ENCODE peak calls at places on chromosomes 1 and 21, in six cellular contexts. R, N, B, H, V and T are unnamed samples.
A peak's percentile ranks its signal among the peaks of the same experiment; 100 is the strongest.

GRCh38 chr21:32088471-32088870 is 190.4 kb downstream of the MIS18A start:
- DNase-seq in V (no peak), R (peak; percentile 98), B (peak; percentile 20), H (no peak), N (no peak), T (no peak)

GRCh38 chr1:33392639-33393038 is 38.3 kb downstream of the PHC2 start:
- DNase-seq in B (no peak), V (no peak), N (peak; percentile 60), R (no peak), H (no peak), T (peak; percentile 75)

GRCh38 chr21:38196033-38196432 is 60.8 kb upstream of the KCNJ15 start:
- DNase-seq in V (no peak), R (no peak), B (no peak), N (no peak), H (no peak), T (no peak)

GRCh38 chr1:2156866-2157265 is 37.7 kb downstream of the FAAP20 start:
- DNase-seq in B (no peak), R (peak; percentile 99), V (no peak), H (no peak), N (no peak), T (no peak)

GRCh38 chr21:25639167-25639921 is at the start of gene JAM2:
- DNase-seq in B (peak; percentile 31), H (peak; percentile 5), N (peak; percentile 12), V (no peak), R (peak; percentile 92), T (no peak)

GRCh38 chr1:86224651-86225050 is 68.1 kb upstream of the COL24A1 start:
- DNase-seq in R (no peak), V (no peak), N (no peak), H (no peak), B (no peak), T (no peak)

GRCh38 chr1:176545034-176545639 is 82.2 kb downstream of the PAPPA2 start:
- DNase-seq in B (no peak), V (no peak), R (peak; percentile 91), H (no peak), N (no peak), T (no peak)

GRCh38 chr1:1437904-1438376 is 2.5 kb downstream of the VWA1 start:
- DNase-seq in B (no peak), H (no peak), N (no peak), R (no peak), V (no peak), T (no peak)

GRCh38 chr1:246104927-246105326 is 402.2 kb downstream of the SMYD3 start:
- DNase-seq in B (no peak), V (peak; percentile 26), N (no peak), R (no peak), H (no peak), T (no peak)

GRCh38 chr1:182337736-182338571 is 53.6 kb downstream of the GLUL start:
- DNase-seq in H (peak; percentile 37), N (peak; percentile 9), B (peak; percentile 75), V (no peak), R (peak; percentile 83), T (peak; percentile 26)

GRCh38 chr1:32199717-32200072 is 700 bp upstream of the CCDC28B start:
- DNase-seq in R (peak; percentile 39), V (no peak), N (peak; percentile 29), H (no peak), B (peak; percentile 45), T (peak; percentile 45)

GRCh38 chr21:33708874-33709273 is 66.6 kb downstream of the ITSN1 start:
- DNase-seq in B (no peak), N (no peak), R (no peak), V (no peak), H (no peak), T (no peak)

GRCh38 chr1:210299501-210299900 is 29.2 kb upstream of the HHAT start:
- DNase-seq in N (no peak), V (peak; percentile 42), R (no peak), B (peak; percentile 13), H (no peak), T (no peak)

GRCh38 chr1:97334454-97334853 is 586.4 kb downstream of the DPYD start:
- DNase-seq in R (no peak), N (peak; percentile 63), B (no peak), V (no peak), H (no peak), T (peak; percentile 30)

GRCh38 chr21:32978346-32979270 is 47.1 kb upstream of the OLIG2 start:
- DNase-seq in B (no peak), H (no peak), V (no peak), N (no peak), R (no peak), T (no peak)

GRCh38 chr1:225653463-225654276 is 747 bp upstream of the ENAH start:
- DNase-seq in H (no peak), B (peak; percentile 64), N (peak; percentile 78), V (peak; percentile 80), R (peak; percentile 81), T (peak; percentile 75)

GRCh38 chr1:156486421-156487344 is 13.9 kb downstream of the MEF2D start:
- DNase-seq in B (no peak), N (no peak), V (no peak), R (peak; percentile 55), H (no peak), T (no peak)

GRCh38 chr21:25759573-25759972 is 24.8 kb downstream of the GABPA start:
- DNase-seq in H (no peak), N (peak; percentile 36), V (peak; percentile 50), R (no peak), B (no peak), T (peak; percentile 4)

GRCh38 chr1:63878914-63879313 is 105.1 kb downstream of the ROR1 start:
- DNase-seq in N (no peak), B (no peak), H (no peak), R (no peak), V (no peak), T (no peak)

GRCh38 chr1:85569122-85569521 is 11.4 kb upstream of the CCN1 start:
- DNase-seq in B (no peak), N (peak; percentile 83), H (no peak), V (peak; percentile 70), R (no peak), T (peak; percentile 46)